ENCODE peak calls at places on chromosomes 5 and 9, in seven cellular contexts. S is sigmoid colon, J is Peyer's patch, Y is uterus, H is gastrocnemius medialis, N is ovary, E is transverse colon. K is an unnamed sample.
A peak's percentile ranks its signal among the peaks of the same experiment; 100 is the strongest.

GRCh38 chr9:87435189-87435880 is 62.3 kb upstream of the DAPK1 start:
- DNase-seq in S (no peak), J (no peak), Y (no peak), H (no peak), N (no peak), E (no peak), K (no peak)

GRCh38 chr5:172602712-172603289 is 38.3 kb upstream of the NEURL1B start:
- DNase-seq in S (peak; percentile 65), J (no peak), Y (peak; percentile 57), H (no peak), N (no peak), E (no peak), K (peak; percentile 30)

GRCh38 chr9:3478549-3478953 is 47.2 kb downstream of the RFX3 start:
- DNase-seq in S (no peak), J (no peak), Y (no peak), H (no peak), N (no peak), E (no peak), K (no peak)

GRCh38 chr5:169805527-169805934 is 168.5 kb downstream of the DOCK2 start:
- DNase-seq in S (no peak), J (no peak), Y (no peak), H (no peak), N (no peak), E (no peak), K (no peak)

GRCh38 chr9:38144421-38144820 is 75.4 kb upstream of the SHB start:
- DNase-seq in S (no peak), J (no peak), Y (no peak), H (no peak), N (no peak), E (no peak), K (no peak)

GRCh38 chr5:40652441-40653220 is 27.1 kb upstream of the PTGER4 start:
- DNase-seq in S (no peak), J (no peak), Y (no peak), H (no peak), N (no peak), E (peak; percentile 58), K (no peak)

GRCh38 chr5:79636981-79637733 is 24.9 kb downstream of the TENT2 start:
- DNase-seq in S (no peak), J (no peak), Y (no peak), H (no peak), N (no peak), E (no peak), K (no peak)

GRCh38 chr9:85230081-85230480 is 511.7 kb downstream of the AGTPBP1 start:
- DNase-seq in S (no peak), J (no peak), Y (no peak), H (no peak), N (no peak), E (no peak), K (no peak)

DNA sequence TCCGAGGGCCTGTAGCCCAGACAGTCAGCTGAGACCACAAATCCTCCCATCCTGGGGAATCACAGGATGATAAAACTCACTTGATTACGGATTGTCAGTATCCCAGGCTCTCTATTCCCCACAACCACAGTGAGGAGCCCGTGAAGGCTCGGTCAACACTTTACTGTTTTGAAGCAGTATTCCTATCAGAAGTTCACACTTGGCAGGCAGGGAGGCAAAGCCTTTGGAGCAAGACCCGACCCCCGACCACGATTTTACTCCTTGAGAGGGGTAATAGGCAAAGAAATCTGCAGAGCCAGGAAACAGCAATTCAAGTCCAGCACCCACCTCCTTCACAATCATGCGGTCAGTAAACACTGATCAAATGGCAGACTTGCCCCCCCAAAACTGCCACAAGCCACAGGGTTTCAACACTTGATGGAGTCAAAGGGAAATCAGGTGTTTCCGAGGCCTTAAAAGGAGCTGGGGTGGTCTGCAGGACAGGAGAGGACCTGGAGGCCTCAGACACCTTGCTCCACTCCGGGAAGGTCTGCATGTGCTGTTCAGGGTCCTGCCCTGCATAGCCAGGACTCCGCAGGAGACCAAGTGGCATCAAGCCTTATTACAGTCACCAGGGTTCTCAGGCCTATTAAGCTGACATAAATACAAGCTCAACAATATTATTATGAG is 25.2 kb downstream of the BICD2 start:
- DNase-seq in S (no peak), J (no peak), Y (no peak), H (no peak), N (no peak), E (no peak), K (peak; percentile 47)
- H3K4me1 ChIP-seq in S (peaks cover 79% of the 10 kb centered on the region), J (peaks cover 7% of the 10 kb centered on the region), Y (peaks cover 4% of the 10 kb centered on the region), H (peaks cover 40% of the 10 kb centered on the region), N (peaks cover 27% of the 10 kb centered on the region), E (peaks cover 20% of the 10 kb centered on the region), K (peaks cover 16% of the 10 kb centered on the region)

DNA sequence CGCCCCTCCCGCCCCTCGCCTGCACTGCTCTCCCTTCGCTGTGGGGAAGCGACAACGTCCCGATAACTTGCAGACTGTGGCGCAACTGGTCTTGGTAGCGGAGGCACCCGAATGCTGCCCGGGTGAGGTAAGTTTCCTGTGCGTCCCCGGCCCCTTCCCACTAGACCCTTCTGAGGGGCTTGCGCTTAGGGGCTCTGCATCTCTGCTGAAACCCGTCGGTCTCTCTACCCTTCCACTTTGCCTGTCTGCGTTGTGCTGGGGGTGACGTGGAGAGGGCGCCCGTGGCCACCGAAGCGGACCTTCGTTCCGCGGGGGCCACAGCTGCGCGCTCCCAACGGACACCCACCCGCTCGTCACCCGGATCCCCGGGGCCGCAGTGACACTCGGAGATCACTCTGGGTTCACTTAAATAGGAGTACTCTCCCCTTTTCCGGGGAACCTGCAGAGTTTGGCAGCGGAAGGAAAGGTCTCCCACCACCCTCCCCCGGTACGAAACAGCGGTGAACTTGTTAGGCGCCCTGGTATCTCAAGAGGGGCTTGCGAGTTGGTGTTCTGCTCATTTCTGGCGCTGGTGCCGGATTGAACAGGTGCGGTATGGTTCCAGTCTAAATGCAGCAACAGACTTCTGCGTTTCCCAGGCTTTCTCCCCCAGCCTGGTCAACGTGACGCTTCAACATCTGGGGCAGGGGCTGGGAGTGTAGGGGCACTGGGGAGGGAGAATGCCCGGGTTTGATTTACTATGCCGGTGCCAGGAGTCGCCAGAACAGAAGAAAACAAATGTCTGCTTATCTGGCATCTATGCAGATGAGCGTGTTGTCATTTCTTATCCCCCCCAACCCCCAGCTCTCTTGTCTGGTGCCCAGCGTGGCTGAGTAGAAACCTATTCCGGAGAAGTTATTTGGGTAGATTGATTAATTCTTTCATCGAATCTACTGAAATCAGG is 867 bp downstream of the PIP5K1B start:
- DNase-seq in S (peak; percentile 63), J (peak; percentile 76), Y (no peak), H (peak; percentile 16), N (no peak), E (peak; percentile 67), K (no peak)
- TF ChIP-seq CTCF in S (no peak), J (no peak), Y (no peak), H (no peak), N (no peak), E (no peak), K (no peak)

GRCh38 chr5:68141494-68141893 is 74.1 kb upstream of the PIK3R1 start:
- DNase-seq in S (no peak), J (no peak), Y (no peak), H (no peak), N (no peak), E (no peak), K (no peak)
- TF ChIP-seq POLR2A in S (no peak), J (no peak), Y (no peak), H (no peak), N (no peak), E (no peak), K (no peak)

GRCh38 chr5:156411-157072 is 34.8 kb upstream of the LRRC14B start:
- DNase-seq in S (peak; percentile 57), J (no peak), Y (no peak), H (no peak), N (no peak), E (no peak), K (no peak)

GRCh38 chr5:158807-159447 is 32.4 kb upstream of the LRRC14B start:
- DNase-seq in S (no peak), J (no peak), Y (no peak), H (no peak), N (no peak), E (no peak), K (no peak)

GRCh38 chr5:157126-157715 is 34.1 kb upstream of the LRRC14B start:
- DNase-seq in S (no peak), J (no peak), Y (no peak), H (no peak), N (no peak), E (no peak), K (no peak)

GRCh38 chr5:159448-160172 is 31.7 kb upstream of the LRRC14B start:
- DNase-seq in S (no peak), J (peak; percentile 39), Y (no peak), H (no peak), N (no peak), E (no peak), K (no peak)

GRCh38 chr5:157801-158200 is 33.5 kb upstream of the LRRC14B start:
- DNase-seq in S (peak; percentile 52), J (no peak), Y (no peak), H (no peak), N (no peak), E (no peak), K (no peak)
- H3K4me1 ChIP-seq in S (no peaks in the 10 kb centered on the region), J (no peaks in the 10 kb centered on the region), Y (no peaks in the 10 kb centered on the region), H (no peaks in the 10 kb centered on the region), N (peaks cover 2% of the 10 kb centered on the region), E (no peaks in the 10 kb centered on the region), K (no peaks in the 10 kb centered on the region)

GRCh38 chr9:91720313-91720712 is 229.7 kb downstream of the ROR2 start:
- DNase-seq in S (no peak), J (no peak), Y (no peak), H (no peak), N (no peak), E (no peak), K (no peak)

GRCh38 chr9:91718071-91718470 is 232.0 kb downstream of the ROR2 start:
- DNase-seq in S (no peak), J (no peak), Y (no peak), H (no peak), N (no peak), E (no peak), K (no peak)

GRCh38 chr9:91723420-91724067 is 226.5 kb downstream of the ROR2 start:
- DNase-seq in S (no peak), J (no peak), Y (no peak), H (no peak), N (no peak), E (no peak), K (no peak)

GRCh38 chr9:91724068-91724440 is 226.0 kb downstream of the ROR2 start:
- DNase-seq in S (no peak), J (no peak), Y (no peak), H (no peak), N (no peak), E (no peak), K (no peak)

DNA sequence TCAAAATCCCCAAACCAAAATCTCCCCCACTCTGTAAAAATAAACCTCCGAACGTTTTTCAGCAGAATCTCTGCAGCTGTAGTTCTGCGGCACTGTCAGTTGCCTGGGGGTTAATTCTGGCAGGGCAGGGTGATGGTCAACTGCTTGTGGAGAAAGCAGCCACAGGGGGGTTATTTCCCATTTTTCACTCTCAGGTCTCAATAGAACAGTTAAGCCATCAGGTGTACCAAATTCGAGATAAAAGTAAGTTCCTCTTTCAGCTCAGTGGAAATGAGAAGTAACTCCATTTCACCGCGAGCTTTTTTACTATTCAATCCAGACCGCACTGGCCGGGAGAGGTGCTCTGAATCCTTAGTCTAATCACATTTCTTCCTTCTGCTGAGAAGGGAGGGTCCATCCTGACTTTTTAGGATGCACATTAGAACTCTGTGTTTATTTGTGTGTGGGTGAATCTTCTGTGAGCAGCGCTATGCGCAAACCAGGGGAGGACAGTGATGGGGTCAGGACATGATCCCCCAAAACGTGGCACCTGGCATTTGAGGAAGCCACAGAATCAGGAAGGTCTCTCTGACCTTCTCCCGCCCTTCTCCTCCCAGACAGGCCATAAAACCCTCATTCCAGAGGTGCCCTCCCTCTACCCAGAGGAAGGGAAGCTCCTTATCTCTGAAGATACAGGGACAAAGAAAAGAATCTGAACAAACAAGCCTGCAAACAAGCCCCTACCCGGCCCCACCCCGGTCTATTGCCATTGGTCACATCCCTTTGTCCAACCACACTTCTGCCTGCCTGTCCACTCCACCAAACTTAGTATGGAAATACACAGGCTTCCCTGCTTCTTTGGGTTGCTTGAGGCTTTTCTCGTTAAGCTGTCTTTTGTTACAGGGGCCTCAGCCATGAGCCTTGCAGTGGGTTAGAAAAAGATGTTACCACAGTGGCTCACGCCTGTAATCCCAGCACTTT is 229.0 kb downstream of the ROR2 start:
- DNase-seq in S (no peak), J (no peak), Y (peak; percentile 52), H (no peak), N (no peak), E (no peak), K (no peak)
- TF ChIP-seq CTCF in S (no peak), J (no peak), Y (no peak), H (no peak), N (no peak), E (no peak), K (no peak)